ENCODE peak calls at places on chromosomes 13 and 19, in seven cellular contexts. R is ovary; H is heart right ventricle; O is heart left ventricle; J is ascending aorta; E is CD8-positive, alpha-beta memory T cell; X is HAP-1. L is an unnamed sample. For H3K27me3, the result is how much of the 10 kb centered on the place peaks cover.

GRCh38 chr13:99741979-99742378 is 229.6 kb downstream of the ZIC5 start:
- DNase-seq in R (no peak), H (no peak), O (no peak), J (no peak), E (no peak), X (no peak), L (no peak)

GRCh38 chr13:113410472-113411201 is 42.7 kb downstream of the ADPRHL1 start:
- DNase-seq in R (no peak), H (no peak), O (peak), J (peak), E (no peak), X (no peak), L (peak)

GRCh38 chr19:14977128-14977527 is 2.5 kb downstream of the SLC1A6 start:
- DNase-seq in R (no peak), H (no peak), O (no peak), J (no peak), E (no peak), X (no peak), L (no peak)

GRCh38 chr13:50415428-50415827 is 400.2 kb downstream of the KCNRG start:
- DNase-seq in R (no peak), H (no peak), O (no peak), J (no peak), E (no peak), X (no peak), L (no peak)

GRCh38 chr13:62629618-62630017 is 1214.0 kb upstream of the PCDH20 start:
- DNase-seq in R (no peak), H (no peak), O (no peak), J (no peak), E (no peak), X (no peak), L (no peak)

GRCh38 chr13:60716296-60716695 is 319.3 kb downstream of the TDRD3 start:
- DNase-seq in R (no peak), H (no peak), O (no peak), J (no peak), E (no peak), X (no peak), L (no peak)

GRCh38 chr19:1853295-1854031 is 5.2 kb upstream of the REXO1 start:
- DNase-seq in R (peak), H (peak), O (peak), J (peak), E (peak), X (peak), L (peak)

GRCh38 chr13:50831510-50831909 is 12.0 kb downstream of the DLEU7 start:
- DNase-seq in R (no peak), H (no peak), O (no peak), J (no peak), E (no peak), X (no peak), L (no peak)

GRCh38 chr13:97273341-97273831 is 51.3 kb downstream of the MBNL2 start:
- DNase-seq in R (no peak), H (no peak), O (no peak), J (no peak), E (no peak), X (no peak), L (no peak)

GRCh38 chr19:18865973-18866799 is 29.8 kb downstream of the CERS1 start:
- DNase-seq in R (peak), H (peak), O (no peak), J (no peak), E (peak), X (peak), L (no peak)

DNA sequence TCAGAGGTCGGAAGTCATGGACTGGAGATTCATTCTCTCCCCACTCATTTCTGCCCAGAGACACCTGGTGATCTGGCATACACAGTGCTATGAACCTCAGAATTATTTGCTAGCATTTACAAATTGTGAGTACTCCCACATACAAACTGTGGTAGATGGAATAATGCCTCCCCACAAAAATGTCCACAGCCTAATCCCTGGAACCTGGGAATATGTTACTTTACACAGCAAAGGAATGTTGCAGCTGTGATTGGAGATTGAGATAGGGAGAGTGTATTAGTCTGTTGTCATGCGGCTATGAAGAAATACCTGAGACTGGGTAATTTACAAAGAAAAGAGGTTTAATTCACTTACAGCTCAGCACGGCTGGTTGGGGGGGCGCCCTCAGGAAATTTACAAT is 3.1 kb upstream of the UQCRFS1 start:
- DNase-seq in R (no peak), H (no peak), O (no peak), J (no peak), E (no peak), X (no peak), L (no peak)
- H3K27me3 ChIP-seq in R (under half), H (under half), O (under half), J (under half), E (under half), X (under half), L (under half)

DNA sequence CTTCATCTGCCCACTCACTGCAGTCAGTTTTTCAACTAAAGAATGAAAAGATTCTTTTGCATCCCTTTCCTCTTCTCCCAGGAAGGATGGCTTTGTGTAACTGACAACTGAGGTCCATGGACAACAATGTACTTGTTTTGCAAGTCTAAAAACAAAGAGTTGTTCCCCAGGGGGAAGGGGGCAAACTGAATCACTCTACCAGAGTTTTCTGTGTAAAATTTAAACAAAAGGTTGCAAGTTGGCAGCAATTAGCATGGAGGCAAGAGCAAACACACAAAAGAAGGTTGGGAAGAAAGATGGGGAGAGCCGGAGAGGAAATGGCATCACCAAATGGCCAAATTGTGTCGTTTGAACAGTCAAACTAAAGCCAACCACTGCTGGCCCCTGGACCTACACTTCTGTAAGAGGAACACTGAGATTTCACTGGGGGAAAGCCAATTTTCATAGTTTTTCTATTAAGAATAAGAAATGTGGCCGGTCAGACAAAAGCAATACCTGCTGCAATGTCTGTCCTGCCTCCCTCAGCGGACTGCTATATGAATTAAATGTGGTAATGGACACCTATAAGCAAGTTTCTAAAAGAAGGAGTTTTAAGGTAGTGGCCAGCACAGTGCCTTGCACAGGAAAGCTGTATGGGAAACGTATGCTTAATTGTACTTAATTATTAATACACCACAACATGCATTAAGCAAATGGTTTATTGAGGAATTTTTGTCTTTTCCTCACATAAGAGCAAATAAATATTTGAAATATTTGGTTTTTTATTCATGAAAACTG is 16.1 kb upstream of the SACS start:
- DNase-seq in R (no peak), H (no peak), O (no peak), J (no peak), E (no peak), X (peak), L (no peak)
- H3K27me3 ChIP-seq in R (under half), H (under half), O (under half), J (under half), E (under half), X (under half), L (under half)

GRCh38 chr19:54312436-54313362 is at the start of gene LILRA5:
- DNase-seq in R (no peak), H (peak), O (no peak), J (no peak), E (no peak), X (no peak), L (no peak)
- H3K27me3 ChIP-seq in R (under half), H (under half), O (under half), J (under half), E (under half), X (under half), L (under half)

GRCh38 chr19:7869910-7870511 is 4.2 kb downstream of the PRR36 start:
- DNase-seq in R (peak), H (no peak), O (no peak), J (no peak), E (peak), X (peak), L (no peak)

GRCh38 chr19:7868326-7868670 is 5.9 kb downstream of the PRR36 start:
- DNase-seq in R (peak), H (no peak), O (no peak), J (no peak), E (no peak), X (peak), L (no peak)

GRCh38 chr19:7870571-7871279 is 3.5 kb downstream of the PRR36 start:
- DNase-seq in R (peak), H (no peak), O (no peak), J (no peak), E (peak), X (peak), L (no peak)

GRCh38 chr19:7868671-7869452 is 5.3 kb downstream of the PRR36 start:
- DNase-seq in R (peak), H (peak), O (peak), J (peak), E (peak), X (peak), L (peak)

GRCh38 chr19:7869453-7869909 is 4.7 kb downstream of the PRR36 start:
- DNase-seq in R (peak), H (peak), O (peak), J (no peak), E (peak), X (peak), L (no peak)
- H3K27me3 ChIP-seq in R (under half), H (under half), O (under half), J (under half), E (under half), X (under half), L (under half)

GRCh38 chr13:43785681-43786471 is 896 bp downstream of the ENOX1 start:
- DNase-seq in R (peak), H (peak), O (peak), J (peak), E (no peak), X (peak), L (peak)
- H3K27me3 ChIP-seq in R (under half), H (under half), O (under half), J (under half), E (under half), X (under half), L (under half)

GRCh38 chr13:33316890-33317289 is 31.3 kb upstream of the STARD13 start:
- DNase-seq in R (no peak), H (no peak), O (no peak), J (no peak), E (no peak), X (no peak), L (no peak)
- H3K27me3 ChIP-seq in R (under half), H (under half), O (under half), J (under half), E (under half), X (under half), L (under half)

GRCh38 chr19:56176881-56177280 is 1.1 kb downstream of the GALP start:
- DNase-seq in R (no peak), H (no peak), O (no peak), J (no peak), E (no peak), X (no peak), L (no peak)
- H3K27me3 ChIP-seq in R (under half), H (under half), O (under half), J (under half), E (under half), X (under half), L (under half)

DNA sequence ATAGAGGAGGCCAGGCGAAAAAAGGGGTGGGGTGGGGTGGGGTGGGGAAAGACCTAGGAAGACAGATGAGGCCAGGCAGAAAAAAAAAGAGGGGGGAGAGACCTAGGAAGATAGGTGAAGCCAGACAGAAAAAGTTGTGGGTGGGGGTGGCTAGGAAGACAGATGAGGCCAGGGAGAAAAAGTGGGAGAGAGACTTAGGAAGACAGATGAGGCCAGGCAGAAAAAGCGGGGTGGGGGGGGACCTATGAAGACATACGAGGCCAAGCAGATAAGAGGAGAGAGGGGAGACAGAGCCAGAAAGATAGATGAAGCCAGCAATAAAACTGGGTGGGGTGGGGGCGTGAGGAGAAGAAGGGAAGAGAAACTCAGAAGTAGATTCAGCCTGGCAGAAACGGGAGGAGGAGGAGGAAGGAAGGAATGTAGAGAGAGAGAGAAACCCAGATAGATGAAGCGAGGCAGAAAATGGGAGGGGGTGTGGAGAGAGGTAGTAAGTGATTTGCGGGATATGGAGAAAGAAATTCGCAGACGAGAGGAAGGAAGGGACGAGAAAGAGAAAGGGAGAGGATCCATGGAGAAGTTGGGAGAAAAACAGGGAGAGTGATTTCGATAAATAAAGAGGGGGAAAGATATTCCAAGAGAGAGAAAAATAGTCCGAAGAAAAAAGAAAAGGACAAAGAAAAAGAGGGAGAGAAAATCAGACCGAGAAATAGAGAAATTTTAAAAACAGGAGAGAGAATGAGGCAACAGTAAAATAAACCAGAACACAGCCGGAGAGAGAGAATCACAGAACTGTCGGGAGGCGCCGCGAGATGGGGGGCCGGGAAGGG is 12.2 kb upstream of the CACNG6 start:
- DNase-seq in R (no peak), H (no peak), O (no peak), J (no peak), E (no peak), X (no peak), L (no peak)
- H3K27me3 ChIP-seq in R (under half), H (under half), O (under half), J (under half), E (under half), X (under half), L (half or more)

GRCh38 chr19:8600816-8601215 is 9.7 kb downstream of the ADAMTS10 start:
- DNase-seq in R (no peak), H (no peak), O (no peak), J (no peak), E (no peak), X (no peak), L (no peak)

GRCh38 chr19:8607386-8607785 is 3.1 kb downstream of the ADAMTS10 start:
- DNase-seq in R (no peak), H (peak), O (peak), J (peak), E (no peak), X (no peak), L (peak)

GRCh38 chr19:8600064-8600463 is 10.5 kb downstream of the ADAMTS10 start:
- DNase-seq in R (no peak), H (no peak), O (no peak), J (no peak), E (no peak), X (no peak), L (no peak)

GRCh38 chr19:8605514-8605913 is 5.0 kb downstream of the ADAMTS10 start:
- DNase-seq in R (no peak), H (no peak), O (no peak), J (no peak), E (no peak), X (no peak), L (no peak)

GRCh38 chr19:8601796-8602195 is 8.7 kb downstream of the ADAMTS10 start:
- DNase-seq in R (no peak), H (no peak), O (no peak), J (no peak), E (no peak), X (no peak), L (no peak)
- H3K27me3 ChIP-seq in R (under half), H (under half), O (under half), J (under half), E (under half), X (under half), L (under half)

DNA sequence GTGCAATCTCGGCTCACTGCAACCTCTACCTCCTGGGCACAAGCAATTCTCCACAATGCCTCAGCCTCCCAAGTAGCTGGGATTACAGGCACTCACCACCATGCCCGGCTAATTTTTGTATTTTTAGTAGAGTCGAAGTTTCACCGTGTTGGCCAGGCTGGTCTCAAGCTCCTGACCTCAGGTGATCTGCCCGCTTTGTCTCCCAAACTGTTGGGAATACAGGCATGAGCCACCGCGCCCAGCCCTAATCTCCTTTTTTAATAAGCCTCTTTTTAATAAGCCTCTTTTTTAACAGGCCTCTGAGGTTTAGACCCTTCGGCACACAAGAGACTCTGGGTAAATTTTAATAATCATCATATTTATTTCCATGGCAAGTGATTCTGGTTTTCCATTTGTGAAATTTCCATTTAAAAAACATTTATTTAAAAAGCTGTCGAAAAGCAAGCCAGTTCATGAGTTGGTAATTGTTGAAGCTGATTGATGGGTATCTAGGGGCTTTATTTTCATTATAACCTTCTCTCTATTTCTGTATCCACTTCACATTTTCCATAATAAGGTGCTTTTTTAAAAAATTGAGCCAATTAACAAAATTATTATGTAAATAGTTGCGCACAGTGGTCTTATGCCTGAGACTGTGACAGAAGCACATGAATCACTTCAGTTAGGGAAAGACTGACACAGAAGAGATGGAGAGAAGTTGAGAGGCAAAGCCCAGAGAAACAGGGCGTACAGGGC is 11.8 kb downstream of the POU2F2 start:
- DNase-seq in R (no peak), H (no peak), O (no peak), J (no peak), E (no peak), X (peak), L (no peak)
- H3K27me3 ChIP-seq in R (under half), H (under half), O (under half), J (under half), E (under half), X (under half), L (under half)